ENCODE peak calls at places on chromosomes 5 and 9, in eight cellular contexts. One of them, this sample, is unnamed.

GRCh38 chr9:31137151-31137849 is 1247.1 kb upstream of the ACO1 start:
- DNase-seq in NCI-H1092 treated with DMSO at 0.1 percent for 48 hours: no peak
- DNase-seq in aorta: no peak
- DNase-seq in smooth muscle cell of the brain vasculature: peak; percentile 54
- DNase-seq in CD8-positive, alpha-beta memory T cell: no peak
- DNase-seq in GM12891: no peak
- DNase-seq in fibroblast of the conjunctiva: peak; percentile 8
- DNase-seq in posterior cingulate gyrus: no peak
- DNase-seq in this sample: no peak

GRCh38 chr9:101028346-101029299 is at the start of gene PLPPR1:
- DNase-seq in CD8-positive, alpha-beta memory T cell: no peak
- DNase-seq in smooth muscle cell of the brain vasculature: no peak
- DNase-seq in NCI-H1092 treated with DMSO at 0.1 percent for 48 hours: peak; percentile 93
- DNase-seq in fibroblast of the conjunctiva: no peak
- DNase-seq in aorta: peak; percentile 36
- DNase-seq in GM12891: no peak
- DNase-seq in posterior cingulate gyrus: peak; percentile 85
- DNase-seq in this sample: no peak

GRCh38 chr5:61229416-61229815 is 67.1 kb upstream of the SMIM15 start:
- DNase-seq in GM12891: no peak
- DNase-seq in posterior cingulate gyrus: no peak
- DNase-seq in aorta: no peak
- DNase-seq in fibroblast of the conjunctiva: no peak
- DNase-seq in smooth muscle cell of the brain vasculature: no peak
- DNase-seq in CD8-positive, alpha-beta memory T cell: no peak
- DNase-seq in NCI-H1092 treated with DMSO at 0.1 percent for 48 hours: no peak
- DNase-seq in this sample: no peak

GRCh38 chr9:138105561-138106505 is 228.3 kb downstream of the CACNA1B start:
- DNase-seq in aorta: no peak
- DNase-seq in smooth muscle cell of the brain vasculature: no peak
- DNase-seq in posterior cingulate gyrus: no peak
- DNase-seq in GM12891: no peak
- DNase-seq in CD8-positive, alpha-beta memory T cell: no peak
- DNase-seq in fibroblast of the conjunctiva: no peak
- DNase-seq in NCI-H1092 treated with DMSO at 0.1 percent for 48 hours: no peak
- DNase-seq in this sample: no peak

GRCh38 chr5:98927988-98928801 is 612 bp downstream of the CHD1 start:
- DNase-seq in smooth muscle cell of the brain vasculature: peak; percentile 15
- DNase-seq in posterior cingulate gyrus: peak; percentile 44
- DNase-seq in NCI-H1092 treated with DMSO at 0.1 percent for 48 hours: peak; percentile 34
- DNase-seq in GM12891: peak; percentile 30
- DNase-seq in aorta: peak; percentile 81
- DNase-seq in CD8-positive, alpha-beta memory T cell: peak; percentile 60
- DNase-seq in fibroblast of the conjunctiva: peak; percentile 31
- DNase-seq in this sample: no peak

GRCh38 chr5:68424799-68425537 is 209.4 kb downstream of the PIK3R1 start:
- DNase-seq in posterior cingulate gyrus: no peak
- DNase-seq in fibroblast of the conjunctiva: no peak
- DNase-seq in NCI-H1092 treated with DMSO at 0.1 percent for 48 hours: no peak
- DNase-seq in CD8-positive, alpha-beta memory T cell: peak; percentile 49
- DNase-seq in GM12891: peak; percentile 18
- DNase-seq in aorta: no peak
- DNase-seq in smooth muscle cell of the brain vasculature: no peak
- DNase-seq in this sample: no peak

GRCh38 chr5:170254056-170254455 is 21.3 kb downstream of the C5orf58 start:
- DNase-seq in CD8-positive, alpha-beta memory T cell: peak; percentile 89
- DNase-seq in fibroblast of the conjunctiva: no peak
- DNase-seq in GM12891: peak; percentile 33
- DNase-seq in posterior cingulate gyrus: no peak
- DNase-seq in smooth muscle cell of the brain vasculature: no peak
- DNase-seq in NCI-H1092 treated with DMSO at 0.1 percent for 48 hours: no peak
- DNase-seq in aorta: no peak
- DNase-seq in this sample: no peak

GRCh38 chr9:114861922-114862605 is 56.2 kb upstream of the TNFSF15 start:
- DNase-seq in NCI-H1092 treated with DMSO at 0.1 percent for 48 hours: no peak
- DNase-seq in CD8-positive, alpha-beta memory T cell: no peak
- DNase-seq in GM12891: no peak
- DNase-seq in posterior cingulate gyrus: no peak
- DNase-seq in aorta: no peak
- DNase-seq in fibroblast of the conjunctiva: no peak
- DNase-seq in smooth muscle cell of the brain vasculature: no peak
- DNase-seq in this sample: no peak

GRCh38 chr5:180795771-180796313 is 6.8 kb downstream of the MGAT1 start:
- DNase-seq in posterior cingulate gyrus: no peak
- DNase-seq in aorta: no peak
- DNase-seq in smooth muscle cell of the brain vasculature: no peak
- DNase-seq in NCI-H1092 treated with DMSO at 0.1 percent for 48 hours: no peak
- DNase-seq in GM12891: no peak
- DNase-seq in CD8-positive, alpha-beta memory T cell: no peak
- DNase-seq in fibroblast of the conjunctiva: no peak
- DNase-seq in this sample: no peak

GRCh38 chr5:158498959-158499679 is 600.6 kb downstream of the EBF1 start:
- DNase-seq in posterior cingulate gyrus: no peak
- DNase-seq in NCI-H1092 treated with DMSO at 0.1 percent for 48 hours: no peak
- DNase-seq in aorta: no peak
- DNase-seq in fibroblast of the conjunctiva: no peak
- DNase-seq in CD8-positive, alpha-beta memory T cell: no peak
- DNase-seq in smooth muscle cell of the brain vasculature: no peak
- DNase-seq in GM12891: no peak
- DNase-seq in this sample: no peak

GRCh38 chr9:87278971-87279731 is 218.5 kb upstream of the DAPK1 start:
- DNase-seq in CD8-positive, alpha-beta memory T cell: no peak
- DNase-seq in posterior cingulate gyrus: no peak
- DNase-seq in smooth muscle cell of the brain vasculature: no peak
- DNase-seq in NCI-H1092 treated with DMSO at 0.1 percent for 48 hours: no peak
- DNase-seq in aorta: no peak
- DNase-seq in GM12891: no peak
- DNase-seq in fibroblast of the conjunctiva: no peak
- DNase-seq in this sample: no peak

GRCh38 chr5:78242001-78242400 is 52.5 kb downstream of the AP3B1 start:
- DNase-seq in GM12891: no peak
- DNase-seq in fibroblast of the conjunctiva: no peak
- DNase-seq in NCI-H1092 treated with DMSO at 0.1 percent for 48 hours: no peak
- DNase-seq in aorta: no peak
- DNase-seq in smooth muscle cell of the brain vasculature: no peak
- DNase-seq in CD8-positive, alpha-beta memory T cell: no peak
- DNase-seq in posterior cingulate gyrus: no peak
- DNase-seq in this sample: no peak

GRCh38 chr5:134059758-134060495 is 54.6 kb upstream of the TCF7 start:
- DNase-seq in fibroblast of the conjunctiva: no peak
- DNase-seq in smooth muscle cell of the brain vasculature: no peak
- DNase-seq in aorta: no peak
- DNase-seq in posterior cingulate gyrus: no peak
- DNase-seq in NCI-H1092 treated with DMSO at 0.1 percent for 48 hours: no peak
- DNase-seq in GM12891: no peak
- DNase-seq in CD8-positive, alpha-beta memory T cell: no peak
- DNase-seq in this sample: no peak

GRCh38 chr5:72433520-72433919 is 73.7 kb downstream of the ZNF366 start:
- DNase-seq in posterior cingulate gyrus: no peak
- DNase-seq in CD8-positive, alpha-beta memory T cell: no peak
- DNase-seq in fibroblast of the conjunctiva: no peak
- DNase-seq in GM12891: no peak
- DNase-seq in NCI-H1092 treated with DMSO at 0.1 percent for 48 hours: no peak
- DNase-seq in smooth muscle cell of the brain vasculature: no peak
- DNase-seq in aorta: no peak
- DNase-seq in this sample: no peak

GRCh38 chr5:112735702-112736101 is 2.0 kb upstream of the APC start:
- DNase-seq in CD8-positive, alpha-beta memory T cell: no peak
- DNase-seq in smooth muscle cell of the brain vasculature: no peak
- DNase-seq in NCI-H1092 treated with DMSO at 0.1 percent for 48 hours: no peak
- DNase-seq in aorta: no peak
- DNase-seq in GM12891: no peak
- DNase-seq in posterior cingulate gyrus: no peak
- DNase-seq in fibroblast of the conjunctiva: no peak
- DNase-seq in this sample: no peak

GRCh38 chr9:130197888-130198287 is 25.7 kb downstream of the NCS1 start:
- DNase-seq in fibroblast of the conjunctiva: no peak
- DNase-seq in CD8-positive, alpha-beta memory T cell: no peak
- DNase-seq in aorta: no peak
- DNase-seq in NCI-H1092 treated with DMSO at 0.1 percent for 48 hours: peak; percentile 31
- DNase-seq in GM12891: no peak
- DNase-seq in posterior cingulate gyrus: no peak
- DNase-seq in smooth muscle cell of the brain vasculature: no peak
- DNase-seq in this sample: no peak

GRCh38 chr5:37565067-37565670 is 186.1 kb downstream of the WDR70 start:
- DNase-seq in posterior cingulate gyrus: no peak
- DNase-seq in smooth muscle cell of the brain vasculature: no peak
- DNase-seq in aorta: no peak
- DNase-seq in fibroblast of the conjunctiva: no peak
- DNase-seq in GM12891: no peak
- DNase-seq in NCI-H1092 treated with DMSO at 0.1 percent for 48 hours: no peak
- DNase-seq in CD8-positive, alpha-beta memory T cell: no peak
- DNase-seq in this sample: no peak

GRCh38 chr5:72402381-72402890 is 82.3 kb downstream of the PTCD2 start:
- DNase-seq in posterior cingulate gyrus: no peak
- DNase-seq in smooth muscle cell of the brain vasculature: no peak
- DNase-seq in CD8-positive, alpha-beta memory T cell: no peak
- DNase-seq in NCI-H1092 treated with DMSO at 0.1 percent for 48 hours: no peak
- DNase-seq in fibroblast of the conjunctiva: peak; percentile 30
- DNase-seq in GM12891: no peak
- DNase-seq in aorta: no peak
- DNase-seq in this sample: no peak

GRCh38 chr5:56950626-56951130 is 1.2 kb downstream of the MIER3 start:
- DNase-seq in fibroblast of the conjunctiva: peak; percentile 67
- DNase-seq in posterior cingulate gyrus: peak; percentile 40
- DNase-seq in smooth muscle cell of the brain vasculature: no peak
- DNase-seq in GM12891: peak; percentile 38
- DNase-seq in aorta: peak; percentile 80
- DNase-seq in CD8-positive, alpha-beta memory T cell: peak; percentile 62
- DNase-seq in NCI-H1092 treated with DMSO at 0.1 percent for 48 hours: peak; percentile 0
- DNase-seq in this sample: peak; percentile 21

GRCh38 chr9:88534456-88535225 is at the start of gene NXNL2:
- DNase-seq in posterior cingulate gyrus: peak; percentile 27
- DNase-seq in aorta: peak; percentile 89
- DNase-seq in GM12891: no peak
- DNase-seq in NCI-H1092 treated with DMSO at 0.1 percent for 48 hours: no peak
- DNase-seq in CD8-positive, alpha-beta memory T cell: no peak
- DNase-seq in smooth muscle cell of the brain vasculature: no peak
- DNase-seq in fibroblast of the conjunctiva: no peak
- DNase-seq in this sample: no peak